ENCODE peak calls at places on chromosomes 13 and 19, in five cellular contexts. L is stimulated activated CD4-positive, alpha-beta T cell treated with anti-CD3 and anti-CD28 coated beads, Interleukin-2, amount 100 ng/mL, for 48 hours; K is colonic mucosa; R is MM.1S; Y is iris pigment epithelial cell. B is an unnamed sample.

GRCh38 chr19:57655443-57655842 is 13.3 kb upstream of the ZSCAN4 start:
- DNase-seq in L (no peak), Y (no peak), R (no peak), K (no peak), B (no peak)

GRCh38 chr19:32662186-32662585 is 12.8 kb downstream of the ANKRD27 start:
- DNase-seq in K (no peak), R (no peak), L (no peak), Y (peak), B (no peak)

GRCh38 chr19:4454952-4455738 is 2.4 kb downstream of the UBXN6 start:
- DNase-seq in Y (peak), R (no peak), L (no peak), K (no peak), B (no peak)

GRCh38 chr19:2306971-2307370 is 983 bp downstream of the LINGO3 start:
- DNase-seq in Y (no peak), L (no peak), R (no peak), K (no peak), B (no peak)

GRCh38 chr19:44575116-44575700 is 38.2 kb upstream of the IGSF23 start:
- DNase-seq in Y (no peak), L (no peak), R (no peak), K (no peak), B (no peak)

GRCh38 chr19:47725759-47726401 is 12.7 kb downstream of the EHD2 start:
- DNase-seq in Y (no peak), R (no peak), K (no peak), L (no peak), B (no peak)

GRCh38 chr13:20206065-20206725 is 13.5 kb upstream of the GJB2 start:
- DNase-seq in K (no peak), Y (no peak), R (no peak), L (no peak), B (no peak)

GRCh38 chr13:95535243-95535642 is 17.3 kb upstream of the CLDN10 start:
- DNase-seq in Y (peak), L (no peak), K (no peak), R (no peak), B (no peak)

GRCh38 chr19:45779231-45780145 is 2.8 kb downstream of the DMPK start:
- DNase-seq in Y (peak), R (peak), K (peak), L (peak), B (peak)

GRCh38 chr19:33685541-33685940 is 63.8 kb downstream of the CHST8 start:
- DNase-seq in K (no peak), L (no peak), Y (no peak), R (no peak), B (no peak)

GRCh38 chr13:102073251-102073650 is 328.6 kb downstream of the FGF14 start:
- DNase-seq in Y (no peak), R (no peak), L (no peak), K (no peak), B (no peak)

GRCh38 chr19:31154021-31154420 is 195.2 kb downstream of the TSHZ3 start:
- DNase-seq in Y (peak), L (no peak), R (no peak), K (no peak), B (no peak)

GRCh38 chr19:1286859-1287621 is 1.4 kb downstream of the EFNA2 start:
- DNase-seq in R (no peak), K (peak), Y (no peak), L (no peak), B (no peak)

GRCh38 chr19:5369962-5370367 is 29.4 kb upstream of the PTPRS start:
- DNase-seq in R (peak), Y (peak), L (peak), K (peak), B (peak)

GRCh38 chr13:109131698-109132257 is 502.4 kb downstream of the MYO16 start:
- DNase-seq in K (no peak), Y (peak), L (no peak), R (peak), B (peak)

GRCh38 chr13:93660664-93661063 is 434.1 kb downstream of the GPC6 start:
- DNase-seq in Y (no peak), R (no peak), L (no peak), K (no peak), B (no peak)

GRCh38 chr13:19587635-19588300 is 26.4 kb upstream of the TPTE2 start:
- DNase-seq in K (no peak), L (no peak), Y (peak), R (peak), B (peak)

GRCh38 chr19:6273701-6274601 is 5.8 kb downstream of the MLLT1 start:
- DNase-seq in K (peak), Y (peak), L (no peak), R (no peak), B (peak)

GRCh38 chr19:51807111-51807701 is 12.2 kb downstream of the FPR3 start:
- DNase-seq in K (no peak), R (no peak), L (no peak), Y (peak), B (no peak)

GRCh38 chr19:39412867-39413268 is 399 bp downstream of the PLEKHG2 start:
- DNase-seq in R (no peak), Y (no peak), L (no peak), K (no peak), B (peak)

GRCh38 chr13:91126806-91127205 is 220.7 kb upstream of the MIR17HG start:
- DNase-seq in K (no peak), L (no peak), Y (no peak), R (no peak), B (no peak)

GRCh38 chr13:112465251-112466131 is 89.3 kb downstream of the SPACA7 start:
- DNase-seq in K (no peak), Y (no peak), L (no peak), R (no peak), B (no peak)

GRCh38 chr19:18539372-18539771 is 4.0 kb downstream of the FKBP8 start:
- DNase-seq in L (no peak), R (no peak), K (no peak), Y (no peak), B (no peak)

GRCh38 chr19:45408121-45408520 is 1.7 kb downstream of the POLR1G start:
- DNase-seq in Y (no peak), L (no peak), R (no peak), K (no peak), B (no peak)

GRCh38 chr13:108827637-108828036 is 198.2 kb downstream of the MYO16 start:
- DNase-seq in R (no peak), Y (no peak), K (no peak), L (no peak), B (no peak)

GRCh38 chr19:15640294-15640903 is at the start of gene CYP4F3:
- DNase-seq in K (peak), L (no peak), Y (peak), R (no peak), B (peak)

GRCh38 chr13:77415253-77416127 is 88.6 kb upstream of the MYCBP2 start:
- DNase-seq in Y (no peak), L (no peak), R (no peak), K (no peak), B (no peak)

GRCh38 chr19:1422360-1422759 is 15.0 kb downstream of the DAZAP1 start:
- DNase-seq in Y (no peak), R (no peak), L (no peak), K (no peak), B (no peak)

GRCh38 chr19:23823952-23824389 is 65.3 kb upstream of the ZNF681 start:
- DNase-seq in K (peak), Y (peak), L (no peak), R (peak), B (no peak)

GRCh38 chr13:41780736-41781708 is 179.9 kb downstream of the VWA8 start:
- DNase-seq in K (no peak), R (no peak), Y (peak), L (no peak), B (no peak)

GRCh38 chr19:57320180-57321084 is at the start of gene ZNF543:
- DNase-seq in L (peak), R (peak), Y (peak), K (peak), B (peak)

GRCh38 chr13:72808917-72809500 is 27.1 kb downstream of the PIBF1 start:
- DNase-seq in K (no peak), R (peak), Y (no peak), L (no peak), B (no peak)

GRCh38 chr19:8423821-8424223 is 10.7 kb downstream of the MARCHF2 start:
- DNase-seq in K (peak), R (no peak), Y (peak), L (no peak), B (peak)